ENCODE peak calls at places on chromosome 9, in four cellular contexts. One of them, this sample, is unnamed.
A peak's percentile ranks its signal among the peaks of the same experiment; 100 is the strongest.

GRCh38 chr9:4973246-4973645 is 11.8 kb upstream of the JAK2 start:
- DNase-seq in mesendoderm: peak; percentile 60
- DNase-seq in H1: no peak
- DNase-seq in IMR-90: peak; percentile 10
- DNase-seq in this sample: no peak

GRCh38 chr9:113695901-113696300 is 180.2 kb upstream of the ZNF618 start:
- DNase-seq in H1: no peak
- DNase-seq in IMR-90: no peak
- DNase-seq in mesendoderm: no peak
- DNase-seq in this sample: no peak

GRCh38 chr9:112624711-112625707 is 92.9 kb downstream of the INIP start:
- DNase-seq in IMR-90: peak; percentile 12
- DNase-seq in H1: no peak
- DNase-seq in mesendoderm: no peak
- DNase-seq in this sample: no peak

GRCh38 chr9:4334439-4334838 is 34.6 kb upstream of the GLIS3 start:
- DNase-seq in IMR-90: peak; percentile 8
- DNase-seq in H1: no peak
- DNase-seq in mesendoderm: peak; percentile 96
- DNase-seq in this sample: peak; percentile 73

GRCh38 chr9:95754533-95755420 is 120.7 kb upstream of the ERCC6L2 start:
- DNase-seq in mesendoderm: peak; percentile 80
- DNase-seq in H1: no peak
- DNase-seq in IMR-90: no peak
- DNase-seq in this sample: peak; percentile 73

GRCh38 chr9:82271099-82271498 is 282.5 kb downstream of the SPATA31D1 start:
- DNase-seq in mesendoderm: no peak
- DNase-seq in IMR-90: peak; percentile 95
- DNase-seq in H1: no peak
- DNase-seq in this sample: no peak

GRCh38 chr9:135581636-135582426 is 20.3 kb downstream of the PAEP start:
- DNase-seq in H1: no peak
- DNase-seq in IMR-90: no peak
- DNase-seq in mesendoderm: no peak
- DNase-seq in this sample: no peak

GRCh38 chr9:72485821-72486605 is 35.4 kb upstream of the TMC1 start:
- DNase-seq in IMR-90: peak; percentile 68
- DNase-seq in mesendoderm: no peak
- DNase-seq in H1: no peak
- DNase-seq in this sample: no peak

GRCh38 chr9:33287087-33287490 is 3.2 kb upstream of the NFX1 start:
- DNase-seq in IMR-90: peak; percentile 75
- DNase-seq in mesendoderm: peak; percentile 72
- DNase-seq in H1: peak; percentile 43
- DNase-seq in this sample: peak; percentile 45

GRCh38 chr9:95505676-95506437 is 10.9 kb downstream of the PTCH1 start:
- DNase-seq in mesendoderm: peak; percentile 78
- DNase-seq in H1: peak; percentile 62
- DNase-seq in IMR-90: peak; percentile 63
- DNase-seq in this sample: peak; percentile 61

GRCh38 chr9:2764371-2764770 is 47.1 kb downstream of the KCNV2 start:
- DNase-seq in mesendoderm: no peak
- DNase-seq in IMR-90: peak; percentile 31
- DNase-seq in H1: no peak
- DNase-seq in this sample: no peak

DNA sequence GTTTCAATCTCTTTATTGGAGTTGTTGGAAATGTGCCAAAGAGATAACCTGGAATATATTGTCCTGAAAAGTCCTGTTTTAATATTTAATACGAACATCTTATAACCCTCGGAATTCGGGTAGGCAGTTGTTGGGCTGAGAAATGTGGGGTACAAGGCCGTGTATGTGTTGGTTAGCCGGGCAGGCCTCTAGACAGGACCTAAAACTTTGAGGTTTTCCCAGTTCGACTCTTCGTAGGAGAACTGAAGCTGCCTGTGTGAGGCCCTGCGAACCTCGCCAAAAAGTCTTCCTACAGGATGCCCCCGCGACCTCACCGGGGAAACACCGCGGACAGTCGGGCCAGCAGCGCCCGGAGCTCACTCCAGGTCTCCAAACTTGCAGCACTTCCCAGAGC is 583 bp upstream of the TJP2 start:
- DNase-seq in mesendoderm: no peak
- DNase-seq in H1: no peak
- DNase-seq in IMR-90: no peak
- DNase-seq in this sample: no peak
- H3K56ac ChIP-seq in mesendoderm: peak overlapping the region; percentile 86
- H3K56ac ChIP-seq in H1: no peak overlapping the region
- H3K56ac ChIP-seq in IMR-90: peak overlapping the region; percentile 59
- H3K56ac ChIP-seq in this sample: no peak overlapping the region

GRCh38 chr9:121098567-121099198 is 23.9 kb downstream of the CNTRL start:
- DNase-seq in IMR-90: no peak
- DNase-seq in mesendoderm: no peak
- DNase-seq in H1: no peak
- DNase-seq in this sample: no peak
- H3K56ac ChIP-seq in IMR-90: no peak overlapping the region
- H3K56ac ChIP-seq in mesendoderm: no peak overlapping the region
- H3K56ac ChIP-seq in H1: no peak overlapping the region
- H3K56ac ChIP-seq in this sample: no peak overlapping the region

DNA sequence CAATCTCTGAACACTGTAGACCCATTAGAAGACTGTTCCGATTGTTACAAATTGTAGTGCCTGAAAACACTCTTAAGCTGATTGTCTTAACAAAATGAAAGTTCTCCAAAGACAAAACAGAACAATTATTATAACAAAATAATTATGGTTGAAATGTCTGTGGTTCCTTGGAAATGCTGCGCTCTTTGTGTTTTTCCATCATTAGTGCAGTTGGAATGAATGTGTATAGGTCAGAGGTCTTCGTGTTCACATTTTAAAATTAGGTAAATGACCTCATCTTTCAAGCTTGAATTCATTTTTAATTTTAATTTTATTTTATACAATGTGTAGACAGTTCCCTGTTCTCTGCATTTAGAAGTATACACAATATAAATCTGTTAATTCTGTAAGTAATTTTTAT is 56.7 kb upstream of the NXNL2 start:
- DNase-seq in mesendoderm: no peak
- DNase-seq in IMR-90: peak; percentile 22
- DNase-seq in H1: no peak
- DNase-seq in this sample: no peak
- H3K56ac ChIP-seq in mesendoderm: no peak overlapping the region
- H3K56ac ChIP-seq in IMR-90: peak overlapping the region; percentile 76
- H3K56ac ChIP-seq in H1: no peak overlapping the region
- H3K56ac ChIP-seq in this sample: no peak overlapping the region

GRCh38 chr9:38133595-38133994 is 64.6 kb upstream of the SHB start:
- DNase-seq in mesendoderm: no peak
- DNase-seq in IMR-90: no peak
- DNase-seq in H1: no peak
- DNase-seq in this sample: no peak

GRCh38 chr9:38136386-38136785 is 67.4 kb upstream of the SHB start:
- DNase-seq in IMR-90: no peak
- DNase-seq in mesendoderm: no peak
- DNase-seq in H1: no peak
- DNase-seq in this sample: no peak

GRCh38 chr9:38137342-38137741 is 68.3 kb upstream of the SHB start:
- DNase-seq in mesendoderm: no peak
- DNase-seq in H1: no peak
- DNase-seq in IMR-90: no peak
- DNase-seq in this sample: no peak

GRCh38 chr9:38132956-38133355 is 63.9 kb upstream of the SHB start:
- DNase-seq in H1: no peak
- DNase-seq in mesendoderm: no peak
- DNase-seq in IMR-90: no peak
- DNase-seq in this sample: no peak

DNA sequence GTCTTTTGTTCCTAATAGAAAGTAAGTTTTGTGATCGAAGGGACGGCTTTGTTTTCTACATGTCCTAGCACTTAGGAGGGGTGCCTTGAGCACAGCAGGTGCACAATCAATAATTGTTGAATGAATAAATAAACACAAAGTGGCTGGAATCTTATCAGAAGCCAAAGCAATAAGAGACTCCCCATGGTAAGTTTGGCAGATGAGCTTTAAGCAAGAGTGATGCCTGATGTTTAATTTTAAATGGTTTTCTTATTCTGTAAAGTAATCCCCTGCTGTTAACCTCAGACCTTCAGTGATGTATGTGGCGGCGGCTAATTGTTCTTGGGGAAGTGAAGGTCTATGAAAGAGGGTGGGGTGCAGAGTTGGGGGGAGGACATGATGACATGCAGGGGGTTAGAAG is 65.6 kb upstream of the SHB start:
- DNase-seq in H1: no peak
- DNase-seq in mesendoderm: no peak
- DNase-seq in IMR-90: no peak
- DNase-seq in this sample: no peak
- H3K56ac ChIP-seq in H1: no peak overlapping the region
- H3K56ac ChIP-seq in mesendoderm: no peak overlapping the region
- H3K56ac ChIP-seq in IMR-90: no peak overlapping the region
- H3K56ac ChIP-seq in this sample: no peak overlapping the region

GRCh38 chr9:109905472-109905871 is 125.5 kb downstream of the PALM2AKAP2 start:
- DNase-seq in IMR-90: no peak
- DNase-seq in mesendoderm: no peak
- DNase-seq in H1: no peak
- DNase-seq in this sample: no peak

GRCh38 chr9:109908459-109909390 is 128.7 kb downstream of the PALM2AKAP2 start:
- DNase-seq in H1: no peak
- DNase-seq in IMR-90: peak; percentile 96
- DNase-seq in mesendoderm: no peak
- DNase-seq in this sample: no peak

GRCh38 chr9:109907810-109908458 is 127.9 kb downstream of the PALM2AKAP2 start:
- DNase-seq in mesendoderm: no peak
- DNase-seq in IMR-90: no peak
- DNase-seq in H1: no peak
- DNase-seq in this sample: no peak

GRCh38 chr9:109906766-109907382 is 126.9 kb downstream of the PALM2AKAP2 start:
- DNase-seq in mesendoderm: no peak
- DNase-seq in H1: no peak
- DNase-seq in IMR-90: peak; percentile 71
- DNase-seq in this sample: no peak

GRCh38 chr9:109907400-109907799 is 127.4 kb downstream of the PALM2AKAP2 start:
- DNase-seq in mesendoderm: no peak
- DNase-seq in H1: no peak
- DNase-seq in IMR-90: no peak
- DNase-seq in this sample: no peak
- H3K56ac ChIP-seq in mesendoderm: no peak overlapping the region
- H3K56ac ChIP-seq in H1: no peak overlapping the region
- H3K56ac ChIP-seq in IMR-90: peak overlapping the region; percentile 16
- H3K56ac ChIP-seq in this sample: no peak overlapping the region

GRCh38 chr9:130886981-130887380 is 9.6 kb downstream of the QRFP start:
- DNase-seq in H1: no peak
- DNase-seq in IMR-90: no peak
- DNase-seq in mesendoderm: no peak
- DNase-seq in this sample: no peak
- H3K56ac ChIP-seq in H1: no peak overlapping the region
- H3K56ac ChIP-seq in IMR-90: no peak overlapping the region
- H3K56ac ChIP-seq in mesendoderm: no peak overlapping the region
- H3K56ac ChIP-seq in this sample: no peak overlapping the region

DNA sequence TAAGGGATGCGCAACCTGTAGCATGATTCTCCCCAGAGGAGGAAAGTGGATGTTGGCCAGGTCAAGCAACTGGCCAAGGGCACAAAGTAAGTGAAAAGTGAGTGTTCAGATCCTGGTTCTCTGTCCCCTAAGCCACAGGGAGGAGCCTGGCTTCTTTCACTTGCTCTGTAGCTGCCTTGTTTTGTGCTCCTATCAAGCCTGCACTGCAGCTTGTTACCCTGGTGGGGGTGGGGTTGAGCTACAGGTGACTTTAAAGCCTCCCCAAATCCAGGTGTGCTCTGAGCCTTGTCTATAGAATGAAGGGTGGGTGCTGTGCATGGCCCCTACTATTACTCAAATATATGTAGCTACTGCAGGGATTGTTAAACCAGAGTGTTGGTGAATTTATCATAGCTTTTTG is 32.9 kb downstream of the RALGPS1 start:
- DNase-seq in H1: no peak
- DNase-seq in IMR-90: no peak
- DNase-seq in mesendoderm: peak; percentile 71
- DNase-seq in this sample: peak; percentile 65
- H3K56ac ChIP-seq in H1: no peak overlapping the region
- H3K56ac ChIP-seq in IMR-90: no peak overlapping the region
- H3K56ac ChIP-seq in mesendoderm: no peak overlapping the region
- H3K56ac ChIP-seq in this sample: no peak overlapping the region

GRCh38 chr9:90821697-90822096 is 20.1 kb downstream of the SYK start:
- DNase-seq in IMR-90: peak; percentile 10
- DNase-seq in H1: no peak
- DNase-seq in mesendoderm: no peak
- DNase-seq in this sample: no peak

GRCh38 chr9:90827181-90827866 is 25.7 kb downstream of the SYK start:
- DNase-seq in H1: peak; percentile 28
- DNase-seq in mesendoderm: no peak
- DNase-seq in IMR-90: no peak
- DNase-seq in this sample: peak; percentile 20

GRCh38 chr9:90826326-90827020 is 24.9 kb downstream of the SYK start:
- DNase-seq in mesendoderm: no peak
- DNase-seq in H1: peak; percentile 4
- DNase-seq in IMR-90: no peak
- DNase-seq in this sample: peak; percentile 4

GRCh38 chr9:90822866-90823265 is 21.2 kb downstream of the SYK start:
- DNase-seq in H1: no peak
- DNase-seq in mesendoderm: peak; percentile 30
- DNase-seq in IMR-90: no peak
- DNase-seq in this sample: peak; percentile 29

DNA sequence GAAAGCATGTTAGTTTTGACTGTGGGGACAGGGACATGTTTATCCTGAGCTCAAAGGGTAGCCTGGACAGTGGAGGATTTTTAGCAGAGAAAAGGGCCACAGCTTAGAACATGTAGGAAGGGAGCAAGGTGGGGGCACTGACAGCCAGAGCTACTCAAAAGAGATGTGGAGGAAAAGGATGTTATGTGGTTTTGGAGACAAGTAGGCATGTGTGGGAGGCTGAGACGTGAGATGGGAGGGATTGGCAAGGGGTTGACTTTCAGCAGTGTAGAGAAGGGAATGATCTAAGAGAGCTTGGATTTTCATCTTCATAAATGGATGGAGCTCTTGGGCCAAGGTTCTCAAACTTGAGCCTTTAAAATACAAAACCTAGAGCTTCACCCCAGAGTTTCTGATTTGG is 24.0 kb downstream of the SYK start:
- DNase-seq in mesendoderm: no peak
- DNase-seq in H1: no peak
- DNase-seq in IMR-90: no peak
- DNase-seq in this sample: no peak
- H3K56ac ChIP-seq in mesendoderm: no peak overlapping the region
- H3K56ac ChIP-seq in H1: no peak overlapping the region
- H3K56ac ChIP-seq in IMR-90: no peak overlapping the region
- H3K56ac ChIP-seq in this sample: no peak overlapping the region